ENCODE peak calls at places on chromosome 15, in six cellular contexts. One of them, this sample, is unnamed.

GRCh38 chr15:52163321-52164190 is 27.6 kb downstream of the GNB5 start:
- DNase-seq in astrocyte of the cerebellum: no peak
- DNase-seq in HepG2: no peak
- DNase-seq in CD8-positive, alpha-beta T cell: no peak
- DNase-seq in Peyer's patch: no peak
- DNase-seq in fibroblast of villous mesenchyme: no peak
- DNase-seq in this sample: no peak

GRCh38 chr15:25793354-25794050 is 69.6 kb downstream of the ATP10A start:
- DNase-seq in astrocyte of the cerebellum: no peak
- DNase-seq in HepG2: no peak
- DNase-seq in CD8-positive, alpha-beta T cell: no peak
- DNase-seq in Peyer's patch: peak
- DNase-seq in fibroblast of villous mesenchyme: no peak
- DNase-seq in this sample: no peak

GRCh38 chr15:90037510-90037860 is 36.4 kb downstream of the ZNF710 start:
- DNase-seq in astrocyte of the cerebellum: no peak
- DNase-seq in HepG2: peak
- DNase-seq in CD8-positive, alpha-beta T cell: no peak
- DNase-seq in Peyer's patch: no peak
- DNase-seq in fibroblast of villous mesenchyme: peak
- DNase-seq in this sample: no peak

GRCh38 chr15:98669638-98670037 is 21.3 kb downstream of the IGF1R start:
- DNase-seq in astrocyte of the cerebellum: no peak
- DNase-seq in HepG2: no peak
- DNase-seq in CD8-positive, alpha-beta T cell: no peak
- DNase-seq in Peyer's patch: no peak
- DNase-seq in fibroblast of villous mesenchyme: no peak
- DNase-seq in this sample: no peak

GRCh38 chr15:90936823-90937222 is 1.7 kb downstream of the UNC45A start:
- DNase-seq in astrocyte of the cerebellum: no peak
- DNase-seq in HepG2: no peak
- DNase-seq in CD8-positive, alpha-beta T cell: no peak
- DNase-seq in Peyer's patch: no peak
- DNase-seq in fibroblast of villous mesenchyme: no peak
- DNase-seq in this sample: no peak

GRCh38 chr15:33126559-33127290 is 67.8 kb downstream of the FMN1 start:
- DNase-seq in astrocyte of the cerebellum: peak
- DNase-seq in HepG2: peak
- DNase-seq in CD8-positive, alpha-beta T cell: peak
- DNase-seq in Peyer's patch: no peak
- DNase-seq in fibroblast of villous mesenchyme: peak
- DNase-seq in this sample: peak

GRCh38 chr15:48645558-48646330 is at the start of gene FBN1:
- DNase-seq in astrocyte of the cerebellum: peak
- DNase-seq in HepG2: peak
- DNase-seq in CD8-positive, alpha-beta T cell: no peak
- DNase-seq in Peyer's patch: no peak
- DNase-seq in fibroblast of villous mesenchyme: peak
- DNase-seq in this sample: peak

GRCh38 chr15:52080031-52080430 is 32.5 kb downstream of the BCL2L10 start:
- DNase-seq in astrocyte of the cerebellum: no peak
- DNase-seq in HepG2: no peak
- DNase-seq in CD8-positive, alpha-beta T cell: no peak
- DNase-seq in Peyer's patch: no peak
- DNase-seq in fibroblast of villous mesenchyme: no peak
- DNase-seq in this sample: no peak

GRCh38 chr15:85754993-85755392 is 39.7 kb downstream of the KLHL25 start:
- DNase-seq in astrocyte of the cerebellum: no peak
- DNase-seq in HepG2: no peak
- DNase-seq in CD8-positive, alpha-beta T cell: no peak
- DNase-seq in Peyer's patch: no peak
- DNase-seq in fibroblast of villous mesenchyme: no peak
- DNase-seq in this sample: no peak

GRCh38 chr15:90561344-90562244 is 31.9 kb downstream of the CRTC3 start:
- DNase-seq in astrocyte of the cerebellum: no peak
- DNase-seq in HepG2: no peak
- DNase-seq in CD8-positive, alpha-beta T cell: no peak
- DNase-seq in Peyer's patch: no peak
- DNase-seq in fibroblast of villous mesenchyme: peak
- DNase-seq in this sample: peak

GRCh38 chr15:45179221-45179985 is 8.4 kb downstream of the SHF start:
- DNase-seq in astrocyte of the cerebellum: no peak
- DNase-seq in HepG2: peak
- DNase-seq in CD8-positive, alpha-beta T cell: peak
- DNase-seq in Peyer's patch: peak
- DNase-seq in fibroblast of villous mesenchyme: peak
- DNase-seq in this sample: no peak

GRCh38 chr15:73927003-73927475 is 777 bp downstream of the LOXL1 start:
- DNase-seq in astrocyte of the cerebellum: no peak
- DNase-seq in HepG2: no peak
- DNase-seq in CD8-positive, alpha-beta T cell: no peak
- DNase-seq in Peyer's patch: peak
- DNase-seq in fibroblast of villous mesenchyme: no peak
- DNase-seq in this sample: no peak

DNA sequence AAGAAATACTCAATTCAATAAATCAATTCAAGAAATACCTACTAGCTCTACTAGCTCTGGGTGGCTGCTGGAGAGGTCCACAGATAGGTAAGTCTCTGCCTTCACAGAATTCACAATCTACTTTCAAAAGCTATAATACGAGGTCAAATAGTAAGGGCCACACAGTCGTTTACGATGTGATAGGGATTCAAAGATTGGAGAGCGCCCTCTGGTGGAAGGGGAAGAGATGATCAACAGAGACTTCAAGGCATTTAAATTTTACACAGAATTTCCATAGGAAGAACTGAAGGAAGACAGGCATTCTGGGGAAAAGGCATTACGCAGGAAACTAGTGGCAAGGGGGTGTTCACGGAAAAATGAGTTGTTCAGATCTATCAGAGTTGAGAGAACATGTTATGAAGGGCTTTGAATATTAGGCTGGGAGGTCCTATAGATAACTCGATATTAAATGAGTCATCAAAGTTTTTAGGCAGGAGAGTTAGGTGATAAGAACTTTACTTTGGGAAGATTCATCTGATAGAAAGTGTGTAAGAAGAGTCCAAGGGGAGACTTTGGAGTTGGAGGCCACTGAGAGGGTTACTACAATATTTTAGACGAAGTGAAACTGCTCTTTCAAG is 128.8 kb downstream of the FRMD5 start:
- DNase-seq in astrocyte of the cerebellum: peak
- DNase-seq in HepG2: peak
- DNase-seq in CD8-positive, alpha-beta T cell: peak
- DNase-seq in Peyer's patch: peak
- DNase-seq in fibroblast of villous mesenchyme: peak
- DNase-seq in this sample: no peak
- TF ChIP-seq CTCF in astrocyte of the cerebellum: peak
- TF ChIP-seq CTCF in HepG2: peak
- TF ChIP-seq CTCF in CD8-positive, alpha-beta T cell: peak
- TF ChIP-seq CTCF in Peyer's patch: peak
- TF ChIP-seq CTCF in fibroblast of villous mesenchyme: peak
- TF ChIP-seq CTCF in this sample: peak

GRCh38 chr15:83372434-83372873 is 74.7 kb upstream of the SH3GL3 start:
- DNase-seq in astrocyte of the cerebellum: no peak
- DNase-seq in HepG2: no peak
- DNase-seq in CD8-positive, alpha-beta T cell: no peak
- DNase-seq in Peyer's patch: no peak
- DNase-seq in fibroblast of villous mesenchyme: peak
- DNase-seq in this sample: no peak
- H3K4me3 ChIP-seq in astrocyte of the cerebellum: no peak
- H3K4me3 ChIP-seq in HepG2: no peak
- H3K4me3 ChIP-seq in CD8-positive, alpha-beta T cell: no peak
- H3K4me3 ChIP-seq in Peyer's patch: no peak
- H3K4me3 ChIP-seq in fibroblast of villous mesenchyme: no peak
- H3K4me3 ChIP-seq in this sample: no peak

GRCh38 chr15:26841514-26841913 is 25.3 kb upstream of the GABRA5 start:
- DNase-seq in astrocyte of the cerebellum: no peak
- DNase-seq in HepG2: no peak
- DNase-seq in CD8-positive, alpha-beta T cell: no peak
- DNase-seq in Peyer's patch: no peak
- DNase-seq in fibroblast of villous mesenchyme: no peak
- DNase-seq in this sample: no peak
- TF ChIP-seq CTCF in astrocyte of the cerebellum: no peak
- TF ChIP-seq CTCF in HepG2: no peak
- TF ChIP-seq CTCF in CD8-positive, alpha-beta T cell: no peak
- TF ChIP-seq CTCF in Peyer's patch: no peak
- TF ChIP-seq CTCF in fibroblast of villous mesenchyme: no peak
- TF ChIP-seq CTCF in this sample: no peak

GRCh38 chr15:37788330-37788729 is 146.1 kb upstream of the TMCO5A start:
- DNase-seq in astrocyte of the cerebellum: no peak
- DNase-seq in HepG2: no peak
- DNase-seq in CD8-positive, alpha-beta T cell: no peak
- DNase-seq in Peyer's patch: no peak
- DNase-seq in fibroblast of villous mesenchyme: no peak
- DNase-seq in this sample: no peak

GRCh38 chr15:37789881-37790280 is 144.6 kb upstream of the TMCO5A start:
- DNase-seq in astrocyte of the cerebellum: peak
- DNase-seq in HepG2: no peak
- DNase-seq in CD8-positive, alpha-beta T cell: no peak
- DNase-seq in Peyer's patch: no peak
- DNase-seq in fibroblast of villous mesenchyme: peak
- DNase-seq in this sample: no peak

GRCh38 chr15:37791693-37792092 is 142.7 kb upstream of the TMCO5A start:
- DNase-seq in astrocyte of the cerebellum: no peak
- DNase-seq in HepG2: no peak
- DNase-seq in CD8-positive, alpha-beta T cell: no peak
- DNase-seq in Peyer's patch: no peak
- DNase-seq in fibroblast of villous mesenchyme: no peak
- DNase-seq in this sample: no peak

GRCh38 chr15:37788767-37789391 is 145.6 kb upstream of the TMCO5A start:
- DNase-seq in astrocyte of the cerebellum: no peak
- DNase-seq in HepG2: no peak
- DNase-seq in CD8-positive, alpha-beta T cell: no peak
- DNase-seq in Peyer's patch: no peak
- DNase-seq in fibroblast of villous mesenchyme: no peak
- DNase-seq in this sample: no peak

GRCh38 chr15:37789392-37789776 is 145.1 kb upstream of the TMCO5A start:
- DNase-seq in astrocyte of the cerebellum: no peak
- DNase-seq in HepG2: no peak
- DNase-seq in CD8-positive, alpha-beta T cell: no peak
- DNase-seq in Peyer's patch: no peak
- DNase-seq in fibroblast of villous mesenchyme: no peak
- DNase-seq in this sample: no peak
- H3K4me3 ChIP-seq in astrocyte of the cerebellum: no peak
- H3K4me3 ChIP-seq in HepG2: no peak
- H3K4me3 ChIP-seq in CD8-positive, alpha-beta T cell: no peak
- H3K4me3 ChIP-seq in Peyer's patch: no peak
- H3K4me3 ChIP-seq in fibroblast of villous mesenchyme: no peak
- H3K4me3 ChIP-seq in this sample: no peak

GRCh38 chr15:87033056-87033455 is 953.4 kb downstream of the AGBL1 start:
- DNase-seq in astrocyte of the cerebellum: no peak
- DNase-seq in HepG2: no peak
- DNase-seq in CD8-positive, alpha-beta T cell: no peak
- DNase-seq in Peyer's patch: no peak
- DNase-seq in fibroblast of villous mesenchyme: no peak
- DNase-seq in this sample: no peak
- TF ChIP-seq CTCF in astrocyte of the cerebellum: no peak
- TF ChIP-seq CTCF in HepG2: no peak
- TF ChIP-seq CTCF in CD8-positive, alpha-beta T cell: no peak
- TF ChIP-seq CTCF in Peyer's patch: no peak
- TF ChIP-seq CTCF in fibroblast of villous mesenchyme: peak
- TF ChIP-seq CTCF in this sample: no peak